ENCODE peak calls at places on chromosomes 16 and 17, in seven cellular contexts. W, N, Q, E, J, G and F are unnamed samples.

GRCh38 chr17:49871211-49871610 is 23.3 kb upstream of the TAC4 start:
- DNase-seq in W (no peak), N (no peak), Q (peak), E (no peak), J (no peak), G (no peak), F (no peak)

GRCh38 chr17:42023524-42024349 is 3.8 kb downstream of the NKIRAS2 start:
- DNase-seq in W (no peak), N (peak), Q (no peak), E (no peak), J (no peak), G (no peak), F (peak)

GRCh38 chr17:62163847-62164246 is 98.8 kb upstream of the MED13 start:
- DNase-seq in W (no peak), N (no peak), Q (peak), E (no peak), J (no peak), G (peak), F (no peak)

GRCh38 chr17:32742686-32743538 is 134.0 kb downstream of the MYO1D start:
- DNase-seq in W (peak), N (no peak), Q (no peak), E (no peak), J (no peak), G (no peak), F (no peak)

GRCh38 chr17:11948791-11949190 is 48.5 kb downstream of the ZNF18 start:
- DNase-seq in W (no peak), N (no peak), Q (no peak), E (no peak), J (no peak), G (no peak), F (no peak)

GRCh38 chr17:2542056-2542455 is 30.4 kb upstream of the METTL16 start:
- DNase-seq in W (no peak), N (no peak), Q (no peak), E (no peak), J (no peak), G (no peak), F (no peak)

GRCh38 chr17:13374203-13375143 is 227.3 kb downstream of the HS3ST3A1 start:
- DNase-seq in W (no peak), N (no peak), Q (no peak), E (no peak), J (no peak), G (no peak), F (no peak)

GRCh38 chr17:55672585-55673501 is 49.8 kb downstream of the TMEM100 start:
- DNase-seq in W (no peak), N (no peak), Q (no peak), E (no peak), J (no peak), G (no peak), F (no peak)

GRCh38 chr17:37802061-37802460 is 57.2 kb upstream of the HNF1B start:
- DNase-seq in W (no peak), N (no peak), Q (no peak), E (no peak), J (no peak), G (no peak), F (no peak)

GRCh38 chr17:31696184-31696602 is 162.9 kb downstream of the COPRS start:
- DNase-seq in W (no peak), N (no peak), Q (peak), E (no peak), J (peak), G (peak), F (peak)

GRCh38 chr17:50817142-50817751 is 18.1 kb upstream of the WFIKKN2 start:
- DNase-seq in W (no peak), N (peak), Q (peak), E (peak), J (no peak), G (peak), F (no peak)

GRCh38 chr17:50565559-50566350 is 5.2 kb downstream of the CACNA1G start:
- DNase-seq in W (no peak), N (no peak), Q (no peak), E (no peak), J (no peak), G (no peak), F (no peak)

GRCh38 chr17:82348434-82348833 is 10.6 kb upstream of the TEX19 start:
- DNase-seq in W (no peak), N (no peak), Q (no peak), E (no peak), J (no peak), G (no peak), F (no peak)

GRCh38 chr16:75566889-75567255 is 693 bp downstream of the GABARAPL2 start:
- DNase-seq in W (peak), N (no peak), Q (no peak), E (no peak), J (no peak), G (peak), F (no peak)

GRCh38 chr16:71205482-71206131 is 24.9 kb downstream of the HYDIN start:
- DNase-seq in W (no peak), N (peak), Q (no peak), E (no peak), J (no peak), G (no peak), F (no peak)

GRCh38 chr17:27473748-27474609 is 17.7 kb downstream of the KSR1 start:
- DNase-seq in W (peak), N (no peak), Q (peak), E (no peak), J (no peak), G (no peak), F (no peak)

GRCh38 chr17:80248001-80248893 is 12.4 kb upstream of the RNF213 start:
- DNase-seq in W (no peak), N (peak), Q (no peak), E (no peak), J (no peak), G (no peak), F (no peak)

GRCh38 chr17:81867952-81868673 is 3.0 kb downstream of the ARHGDIA start:
- DNase-seq in W (no peak), N (no peak), Q (no peak), E (no peak), J (no peak), G (peak), F (no peak)

GRCh38 chr16:25155553-25156460 is 44.3 kb downstream of the LCMT1 start:
- DNase-seq in W (peak), N (no peak), Q (no peak), E (no peak), J (no peak), G (no peak), F (no peak)

DNA sequence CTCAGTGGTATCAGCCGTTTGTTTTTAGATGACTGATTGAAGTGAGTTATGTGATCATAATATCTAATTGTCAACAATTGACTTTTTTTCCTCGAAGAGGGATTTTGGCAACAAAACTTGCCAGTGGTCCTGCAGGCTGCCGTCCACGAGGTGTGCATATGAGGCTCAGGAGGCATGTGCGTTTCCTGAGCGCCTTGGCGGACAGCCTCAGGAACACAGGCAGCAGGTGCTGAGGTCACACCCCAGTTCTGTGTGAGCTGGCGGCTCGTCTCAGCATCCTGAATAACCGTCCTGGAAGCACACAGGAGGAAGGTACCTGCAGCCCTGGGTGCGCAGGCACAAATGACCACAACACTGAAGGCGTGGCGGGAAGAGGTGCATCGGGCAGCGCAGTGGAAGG is 11.7 kb downstream of the SPG7 start:
- DNase-seq in W (no peak), N (no peak), Q (no peak), E (no peak), J (no peak), G (no peak), F (no peak)
- TF ChIP-seq POLR2A in W (no peak), N (no peak), Q (no peak), E (no peak), J (no peak), G (no peak), F (no peak)

GRCh38 chr17:79124513-79125209 is 50.0 kb downstream of the ENGASE start:
- DNase-seq in W (no peak), N (no peak), Q (no peak), E (no peak), J (no peak), G (no peak), F (no peak)
- TF ChIP-seq POLR2AphosphoS5 in W (no peak), N (no peak), Q (no peak), E (no peak), J (no peak), G (no peak), F (no peak)

GRCh38 chr16:17058471-17058870 is 412.3 kb downstream of the XYLT1 start:
- DNase-seq in W (no peak), N (no peak), Q (no peak), E (no peak), J (no peak), G (no peak), F (no peak)
- TF ChIP-seq POLR2A in W (no peak), N (no peak), Q (no peak), E (no peak), J (no peak), G (no peak), F (no peak)

GRCh38 chr16:11052080-11052808 is 107.9 kb downstream of the CLEC16A start:
- DNase-seq in W (no peak), N (no peak), Q (no peak), E (peak), J (no peak), G (peak), F (no peak)
- TF ChIP-seq POLR2AphosphoS5 in W (no peak), N (no peak), Q (no peak), E (no peak), J (no peak), G (no peak), F (no peak)

DNA sequence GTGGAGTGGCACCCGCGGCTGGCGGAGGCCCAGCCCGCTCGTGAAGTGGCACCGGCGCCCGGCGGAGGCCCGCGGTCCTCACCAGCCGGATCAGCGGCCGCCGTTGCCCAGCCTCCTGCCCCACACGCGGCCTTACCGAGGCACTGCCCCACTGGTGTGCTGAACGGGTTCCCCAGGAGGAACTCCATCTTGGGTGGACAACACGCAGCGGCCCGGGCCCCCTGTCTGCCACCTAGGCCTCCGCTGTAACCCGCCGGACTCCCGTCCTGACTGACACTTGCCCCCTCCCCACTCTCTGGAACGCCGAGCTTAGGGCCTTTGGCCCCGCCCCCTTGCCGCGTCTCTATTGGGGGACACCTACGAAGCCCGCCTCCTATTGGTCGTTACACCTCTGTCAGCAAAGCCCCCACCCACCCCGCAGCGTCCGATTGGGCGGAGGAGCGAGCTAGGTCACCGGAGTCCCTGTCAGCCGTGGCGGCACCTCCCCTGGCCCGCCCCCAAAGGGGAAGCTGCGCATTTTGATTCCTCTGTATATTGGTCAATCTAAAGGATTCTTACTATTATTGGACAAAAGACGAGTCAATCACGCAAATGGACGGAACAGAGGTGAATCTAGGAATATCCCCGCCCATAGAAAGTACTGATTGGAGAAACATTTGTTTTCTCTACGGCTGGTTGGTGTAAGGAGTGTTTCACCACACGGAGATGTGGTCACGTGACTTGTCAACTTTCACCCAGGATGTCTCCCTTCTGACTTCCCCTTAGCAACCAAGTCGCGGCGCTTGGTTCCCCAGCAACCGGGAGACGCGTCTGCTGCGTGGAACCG is at the start of the genes DRC3 and TOM1L2:
- DNase-seq in W (peak), N (peak), Q (peak), E (peak), J (peak), G (peak), F (peak)
- TF ChIP-seq POLR2A in W (peak), N (peak), Q (peak), E (peak), J (peak), G (peak), F (peak)

GRCh38 chr17:10130263-10130662 is 68.1 kb downstream of the GAS7 start:
- DNase-seq in W (no peak), N (no peak), Q (no peak), E (no peak), J (no peak), G (no peak), F (no peak)

GRCh38 chr17:10125761-10126553 is 72.4 kb downstream of the GAS7 start:
- DNase-seq in W (no peak), N (no peak), Q (no peak), E (no peak), J (no peak), G (no peak), F (no peak)

GRCh38 chr17:10126554-10127493 is 71.6 kb downstream of the GAS7 start:
- DNase-seq in W (no peak), N (no peak), Q (no peak), E (no peak), J (no peak), G (no peak), F (no peak)

GRCh38 chr17:10130733-10131132 is 67.7 kb downstream of the GAS7 start:
- DNase-seq in W (no peak), N (no peak), Q (no peak), E (no peak), J (no peak), G (no peak), F (no peak)

DNA sequence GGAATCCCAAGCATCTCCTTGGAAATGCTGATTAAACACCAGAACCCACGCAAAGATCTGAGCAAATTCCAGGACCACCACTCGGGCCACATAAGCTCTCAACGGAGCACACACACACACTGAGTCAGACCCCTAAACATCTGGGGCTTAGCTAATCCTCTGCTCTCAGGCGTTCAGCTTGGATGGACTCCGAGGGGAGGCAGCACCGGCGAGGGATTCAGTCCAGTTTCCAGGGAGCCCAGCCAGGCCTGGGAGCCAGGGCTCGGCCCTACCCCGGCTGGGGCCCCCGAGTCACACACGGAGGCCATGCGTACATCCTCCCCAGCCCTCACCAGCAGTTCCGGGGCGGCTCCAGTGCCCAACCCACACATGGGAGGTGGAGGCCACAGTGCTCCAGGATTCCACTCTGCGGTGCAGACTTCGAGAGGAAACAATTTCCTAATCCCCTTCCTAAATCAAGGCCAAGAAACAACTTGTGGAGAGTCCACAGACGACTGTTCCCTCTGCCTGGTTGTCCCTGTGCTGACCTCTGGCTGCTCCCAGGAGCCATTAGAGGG is 70.5 kb downstream of the GAS7 start:
- DNase-seq in W (no peak), N (peak), Q (peak), E (no peak), J (no peak), G (peak), F (peak)
- TF ChIP-seq POLR2AphosphoS5 in W (no peak), N (peak), Q (peak), E (no peak), J (peak), G (peak), F (peak)

GRCh38 chr16:2176047-2176446 is 20.4 kb downstream of the CASKIN1 start:
- DNase-seq in W (no peak), N (no peak), Q (no peak), E (no peak), J (no peak), G (no peak), F (no peak)
- TF ChIP-seq POLR2A in W (no peak), N (no peak), Q (no peak), E (no peak), J (no peak), G (no peak), F (no peak)

GRCh38 chr16:55487048-55487803 is 8.2 kb downstream of the MMP2 start:
- DNase-seq in W (no peak), N (no peak), Q (no peak), E (no peak), J (no peak), G (no peak), F (no peak)
- TF ChIP-seq POLR2AphosphoS5 in W (no peak), N (no peak), Q (peak), E (no peak), J (peak), G (peak), F (peak)

DNA sequence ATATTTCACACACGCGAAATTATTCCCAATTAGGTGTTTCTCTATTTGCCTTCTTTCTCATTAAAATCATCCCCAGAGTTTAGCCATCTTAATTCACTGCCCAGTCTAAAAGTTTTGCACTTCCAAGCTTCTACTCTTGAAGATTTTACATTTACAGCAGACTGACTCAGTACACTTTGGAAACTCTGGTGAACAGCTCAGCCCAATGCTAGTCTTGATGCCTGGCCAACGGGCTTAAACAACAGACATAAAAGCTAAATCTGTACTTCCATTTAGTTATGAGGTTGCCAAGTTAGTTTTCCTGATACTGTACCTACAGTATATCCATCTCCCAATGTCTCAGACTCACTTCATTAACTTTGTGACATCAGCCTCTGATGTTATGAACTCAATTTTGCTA is 891.8 kb upstream of the SOX9 start:
- DNase-seq in W (no peak), N (no peak), Q (no peak), E (no peak), J (no peak), G (no peak), F (no peak)
- TF ChIP-seq POLR2A in W (no peak), N (no peak), Q (no peak), E (no peak), J (no peak), G (no peak), F (no peak)

GRCh38 chr16:27922433-27922832 is 141.1 kb downstream of the GSG1L start:
- DNase-seq in W (no peak), N (no peak), Q (no peak), E (no peak), J (no peak), G (no peak), F (no peak)
- TF ChIP-seq POLR2AphosphoS5 in W (no peak), N (no peak), Q (no peak), E (no peak), J (no peak), G (no peak), F (no peak)